ENCODE peak calls at places on chromosomes 6 and 20, in four cellular contexts. L, F, Q and G are unnamed samples.

GRCh38 chr6:36655073-36655847 is 23.3 kb upstream of the CDKN1A start:
- DNase-seq in F (no peak), Q (no peak), L (no peak), G (no peak)

GRCh38 chr6:3569817-3570216 is 113.0 kb upstream of the SLC22A23 start:
- DNase-seq in L (no peak), F (no peak), Q (no peak), G (no peak)

GRCh38 chr6:169145476-169145875 is 108.2 kb downstream of the THBS2 start:
- DNase-seq in Q (no peak), L (no peak), F (no peak), G (no peak)

GRCh38 chr6:72535124-72535523 is 86.7 kb upstream of the KCNQ5 start:
- DNase-seq in Q (no peak), L (no peak), F (no peak), G (no peak)

GRCh38 chr6:131060311-131060710 is 2.7 kb downstream of the EPB41L2 start:
- DNase-seq in F (peak; percentile 11), Q (no peak), L (no peak), G (no peak)

GRCh38 chr20:17538517-17539170 is 7.5 kb upstream of the BFSP1 start:
- DNase-seq in F (peak; percentile 22), L (no peak), Q (no peak), G (no peak)

GRCh38 chr6:118940770-118941169 is 5.8 kb upstream of the MCM9 start:
- DNase-seq in Q (peak; percentile 56), L (no peak), F (no peak), G (no peak)

GRCh38 chr20:31894980-31895675 is 24.7 kb downstream of the TTLL9 start:
- DNase-seq in Q (no peak), F (peak; percentile 87), L (no peak), G (peak; percentile 67)

GRCh38 chr20:52312131-52312729 is 120.7 kb upstream of the ZFP64 start:
- DNase-seq in Q (no peak), F (peak; percentile 53), L (no peak), G (peak; percentile 6)

GRCh38 chr20:5822569-5822968 is 72.4 kb downstream of the SHLD1 start:
- DNase-seq in L (no peak), Q (no peak), F (peak; percentile 6), G (no peak)

GRCh38 chr6:110217255-110217654 is 37.0 kb downstream of the CDC40 start:
- DNase-seq in L (no peak), Q (no peak), F (no peak), G (no peak)

GRCh38 chr6:27761391-27761790 is 150.8 kb downstream of the OR2B2 start:
- DNase-seq in Q (no peak), L (no peak), F (no peak), G (no peak)

GRCh38 chr20:991850-992249 is 10.3 kb downstream of the RSPO4 start:
- DNase-seq in L (no peak), Q (no peak), F (no peak), G (no peak)

GRCh38 chr6:56852249-56852606 is 102.7 kb upstream of the BEND6 start:
- DNase-seq in F (no peak), Q (no peak), L (no peak), G (no peak)

GRCh38 chr6:12331951-12332749 is 42.0 kb downstream of the EDN1 start:
- DNase-seq in Q (no peak), L (no peak), F (no peak), G (no peak)

GRCh38 chr6:116941727-116942126 is 64.7 kb downstream of the RFX6 start:
- DNase-seq in L (no peak), F (no peak), Q (no peak), G (no peak)